ENCODE peak calls at places on chromosomes 6 and 20, in seven cellular contexts. P, J, Z, L, S, C and H are unnamed samples.

GRCh38 chr20:17896247-17896723 is 72.3 kb downstream of the SNX5 start:
- DNase-seq in J (no peak), C (no peak), P (no peak), L (no peak), S (no peak), Z (no peak), H (no peak)

GRCh38 chr6:16154904-16155303 is 26.0 kb downstream of the MYLIP start:
- DNase-seq in P (no peak), J (no peak), S (no peak), Z (no peak), C (no peak), L (no peak), H (no peak)

GRCh38 chr6:98831057-98832031 is 3.0 kb upstream of the POU3F2 start:
- DNase-seq in C (no peak), J (no peak), S (no peak), L (no peak), P (peak; percentile 63), Z (peak; percentile 67), H (no peak)

GRCh38 chr20:62665826-62666735 is 23.8 kb downstream of the SLCO4A1 start:
- DNase-seq in L (no peak), C (peak; percentile 37), S (no peak), P (no peak), J (no peak), Z (no peak), H (no peak)

GRCh38 chr6:141463237-141463977 is 669.3 kb upstream of the GJE1 start:
- DNase-seq in J (no peak), C (no peak), S (no peak), L (no peak), P (no peak), Z (no peak), H (no peak)

GRCh38 chr6:143449731-143450452 is 603 bp downstream of the ADAT2 start:
- DNase-seq in J (peak; percentile 23), P (peak; percentile 24), Z (peak; percentile 15), C (no peak), S (no peak), L (peak; percentile 54), H (no peak)

GRCh38 chr20:17969276-17969883 is 562 bp downstream of the MGME1 start:
- DNase-seq in S (no peak), P (peak; percentile 57), C (peak; percentile 52), L (peak; percentile 67), J (peak; percentile 52), Z (peak; percentile 53), H (no peak)

GRCh38 chr6:73236147-73236750 is 11.0 kb upstream of the KHDC1L start:
- DNase-seq in L (no peak), P (no peak), C (no peak), J (no peak), S (no peak), Z (no peak), H (no peak)

GRCh38 chr6:90123796-90124195 is 172.8 kb downstream of the BACH2 start:
- DNase-seq in S (no peak), P (no peak), Z (no peak), C (no peak), J (no peak), L (no peak), H (no peak)

GRCh38 chr6:46234156-46234556 is 63.4 kb upstream of the ENPP5 start:
- DNase-seq in Z (no peak), S (no peak), P (no peak), L (no peak), J (no peak), C (no peak), H (no peak)

GRCh38 chr6:5640614-5641013 is 366.1 kb downstream of the NRN1 start:
- DNase-seq in P (no peak), C (no peak), L (no peak), S (no peak), J (no peak), Z (no peak), H (no peak)

GRCh38 chr20:50611128-50611810 is 80.1 kb downstream of the RIPOR3 start:
- DNase-seq in J (no peak), S (no peak), P (no peak), C (no peak), Z (no peak), L (no peak), H (no peak)

GRCh38 chr6:39901670-39902069 is 32.6 kb downstream of the MOCS1 start:
- DNase-seq in P (no peak), C (no peak), L (no peak), S (no peak), J (no peak), Z (no peak), H (no peak)

GRCh38 chr6:161218222-161218621 is 55.6 kb downstream of the AGPAT4 start:
- DNase-seq in Z (no peak), P (no peak), L (no peak), C (no peak), S (no peak), J (no peak), H (no peak)

GRCh38 chr6:158131926-158132325 is 36.1 kb downstream of the SERAC1 start:
- DNase-seq in S (no peak), J (no peak), P (peak; percentile 38), Z (peak; percentile 62), C (no peak), L (peak; percentile 58), H (peak; percentile 13)

GRCh38 chr20:62472343-62473199 is 3.2 kb downstream of the GATA5 start:
- DNase-seq in C (peak; percentile 53), L (peak; percentile 52), Z (no peak), S (no peak), J (no peak), P (no peak), H (no peak)

GRCh38 chr6:2990932-2991506 is 8.7 kb upstream of the NQO2 start:
- DNase-seq in P (no peak), L (no peak), S (no peak), Z (no peak), J (no peak), C (no peak), H (no peak)

GRCh38 chr6:105900120-105900937 is 185.8 kb upstream of the PRDM1 start:
- DNase-seq in L (no peak), Z (no peak), C (no peak), S (no peak), J (no peak), P (no peak), H (no peak)

GRCh38 chr6:79377047-79377446 is 142.6 kb upstream of the HMGN3 start:
- DNase-seq in Z (no peak), C (no peak), P (no peak), S (no peak), L (no peak), J (no peak), H (no peak)

GRCh38 chr6:14278000-14278399 is 160.4 kb downstream of the CD83 start:
- DNase-seq in L (no peak), P (no peak), C (no peak), Z (no peak), S (no peak), J (no peak), H (no peak)

GRCh38 chr6:164408868-164409267 is 900.5 kb downstream of the C6orf118 start:
- DNase-seq in C (no peak), Z (no peak), J (no peak), L (no peak), S (no peak), P (no peak), H (no peak)

GRCh38 chr6:31970604-31971271 is 1.2 kb downstream of the DXO start:
- DNase-seq in S (no peak), J (peak; percentile 27), C (peak; percentile 35), Z (peak; percentile 44), P (no peak), L (no peak), H (no peak)
- TF ChIP-seq POLR2AphosphoS5 in S (peak; percentile 13), J (no peak), C (no peak), Z (no peak), P (no peak), L (no peak), H (peak; percentile 12)

GRCh38 chr20:64225828-64226598 is 29.5 kb upstream of the PCMTD2 start:
- DNase-seq in C (no peak), S (no peak), Z (no peak), L (no peak), P (no peak), J (no peak), H (no peak)
- TF ChIP-seq POLR2AphosphoS5 in C (no peak), S (no peak), Z (no peak), L (no peak), P (no peak), J (no peak), H (no peak)

GRCh38 chr20:23011008-23011721 is 23.9 kb upstream of the SSTR4 start:
- DNase-seq in P (no peak), S (no peak), C (no peak), Z (no peak), J (no peak), L (no peak), H (no peak)

GRCh38 chr20:23009636-23010035 is 25.5 kb upstream of the SSTR4 start:
- DNase-seq in S (no peak), C (peak; percentile 64), L (no peak), Z (no peak), J (no peak), P (no peak), H (no peak)

GRCh38 chr20:23010096-23010495 is 25.0 kb upstream of the SSTR4 start:
- DNase-seq in J (no peak), Z (no peak), L (no peak), P (no peak), S (no peak), C (no peak), H (no peak)

GRCh38 chr20:23008673-23009072 is 26.4 kb upstream of the SSTR4 start:
- DNase-seq in L (no peak), S (no peak), J (no peak), C (no peak), P (no peak), Z (no peak), H (no peak)

DNA sequence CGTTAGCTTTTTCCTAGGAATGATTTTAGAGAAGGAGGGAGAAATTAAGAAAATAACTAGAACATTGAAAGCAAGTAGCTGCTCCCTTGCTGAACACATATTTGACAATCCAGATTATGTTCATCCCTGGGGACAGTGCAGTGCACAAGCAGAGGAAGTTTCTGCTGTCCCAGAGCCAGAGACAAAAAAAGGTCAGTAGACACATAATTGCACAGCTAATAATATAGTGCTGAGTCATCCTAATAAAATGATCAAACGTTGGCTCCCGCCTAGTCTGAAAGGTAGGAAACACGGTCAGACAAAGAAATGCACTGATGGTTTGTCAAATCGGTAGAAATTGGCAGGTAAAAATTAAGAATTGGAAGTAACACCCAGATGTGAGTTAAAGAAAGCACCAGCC is 21.7 kb upstream of the SSTR4 start:
- DNase-seq in J (no peak), Z (no peak), P (no peak), L (no peak), S (no peak), C (no peak), H (no peak)
- TF ChIP-seq POLR2AphosphoS5 in J (no peak), Z (no peak), P (no peak), L (no peak), S (no peak), C (no peak), H (no peak)

GRCh38 chr6:51490101-51490500 is 597.3 kb downstream of the PKHD1 start:
- DNase-seq in L (no peak), P (no peak), C (no peak), S (no peak), J (no peak), Z (no peak), H (no peak)

GRCh38 chr6:51489133-51489532 is 598.3 kb downstream of the PKHD1 start:
- DNase-seq in J (no peak), S (no peak), Z (no peak), P (no peak), L (no peak), C (no peak), H (no peak)

DNA sequence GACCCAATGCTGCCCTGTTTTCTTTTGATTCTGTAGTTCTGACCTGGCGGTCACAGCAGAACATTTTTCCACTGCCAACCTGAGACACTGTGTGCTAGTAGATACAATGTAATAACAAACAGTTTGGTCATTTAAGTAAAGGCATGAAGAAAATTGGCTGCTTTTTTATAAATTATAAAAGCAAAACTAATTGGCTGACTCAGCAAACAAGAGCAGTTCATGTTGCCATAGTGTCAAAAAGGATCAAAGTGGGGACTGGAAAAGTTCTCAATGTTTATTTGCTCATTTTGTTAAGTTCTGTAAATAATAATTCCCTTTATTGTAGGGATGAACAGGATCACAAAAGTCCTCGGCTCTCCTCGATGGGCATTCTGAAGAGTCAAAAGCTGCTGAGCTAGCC is 599.5 kb downstream of the PKHD1 start:
- DNase-seq in S (no peak), Z (no peak), C (no peak), L (no peak), P (no peak), J (no peak), H (no peak)
- TF ChIP-seq POLR2AphosphoS5 in S (no peak), Z (no peak), C (no peak), L (no peak), P (no peak), J (no peak), H (no peak)